ENCODE peak calls at places on chromosomes 4 and X, in four cellular contexts. One of them, this sample, is unnamed. For H4K20me1, the result is how much of the 10 kb centered on the place peaks cover.

GRCh38 chrX:101219840-101220191 is 230 bp downstream of the DRP2 start:
- DNase-seq in GM23338: no peak
- DNase-seq in HepG2: no peak
- DNase-seq in K562: no peak
- DNase-seq in this sample: no peak

GRCh38 chrX:103629295-103630170 is 758 bp downstream of the TCEAL1 start:
- DNase-seq in K562: peak
- DNase-seq in GM23338: peak
- DNase-seq in HepG2: peak
- DNase-seq in this sample: no peak

GRCh38 chrX:18899796-18900380 is 84.0 kb downstream of the PHKA2 start:
- DNase-seq in GM23338: peak
- DNase-seq in HepG2: no peak
- DNase-seq in K562: no peak
- DNase-seq in this sample: no peak

GRCh38 chrX:150935466-150935865 is 37.0 kb upstream of the CD99L2 start:
- DNase-seq in K562: no peak
- DNase-seq in GM23338: no peak
- DNase-seq in HepG2: no peak
- DNase-seq in this sample: no peak

GRCh38 chr4:142845293-142846070 is 619 bp downstream of the INPP4B start:
- DNase-seq in GM23338: peak
- DNase-seq in K562: no peak
- DNase-seq in HepG2: no peak
- DNase-seq in this sample: no peak

GRCh38 chr4:36494016-36494415 is 212.6 kb downstream of the DTHD1 start:
- DNase-seq in K562: no peak
- DNase-seq in HepG2: no peak
- DNase-seq in GM23338: no peak
- DNase-seq in this sample: no peak

GRCh38 chr4:139641218-139641617 is 24.4 kb upstream of the MGST2 start:
- DNase-seq in HepG2: peak
- DNase-seq in K562: no peak
- DNase-seq in GM23338: peak
- DNase-seq in this sample: no peak

GRCh38 chrX:105645667-105646354 is 176.5 kb upstream of the NRK start:
- DNase-seq in K562: no peak
- DNase-seq in GM23338: no peak
- DNase-seq in HepG2: no peak
- DNase-seq in this sample: no peak

GRCh38 chrX:49273181-49273727 is 3.7 kb downstream of the PPP1R3F start:
- DNase-seq in GM23338: no peak
- DNase-seq in K562: no peak
- DNase-seq in HepG2: no peak
- DNase-seq in this sample: no peak

GRCh38 chrX:71627588-71628404 is 9.5 kb upstream of the CXCR3 start:
- DNase-seq in GM23338: no peak
- DNase-seq in HepG2: peak
- DNase-seq in K562: no peak
- DNase-seq in this sample: no peak

GRCh38 chr4:6948134-6948460 is 38.5 kb downstream of the TBC1D14 start:
- DNase-seq in HepG2: no peak
- DNase-seq in K562: no peak
- DNase-seq in GM23338: no peak
- DNase-seq in this sample: no peak

GRCh38 chr4:127141857-127142256 is 490.9 kb upstream of the INTU start:
- DNase-seq in HepG2: no peak
- DNase-seq in K562: no peak
- DNase-seq in GM23338: no peak
- DNase-seq in this sample: no peak

GRCh38 chr4:40886931-40887330 is 137.2 kb downstream of the NSUN7 start:
- DNase-seq in GM23338: no peak
- DNase-seq in HepG2: no peak
- DNase-seq in K562: no peak
- DNase-seq in this sample: no peak

GRCh38 chrX:3271485-3272186 is 74.8 kb downstream of the MXRA5 start:
- DNase-seq in K562: no peak
- DNase-seq in HepG2: no peak
- DNase-seq in GM23338: no peak
- DNase-seq in this sample: no peak

GRCh38 chr4:10458190-10458589 is 964 bp upstream of the ZNF518B start:
- DNase-seq in K562: peak
- DNase-seq in GM23338: peak
- DNase-seq in HepG2: no peak
- DNase-seq in this sample: no peak

GRCh38 chr4:105710012-105710600 is 1.5 kb downstream of the GSTCD start:
- DNase-seq in K562: no peak
- DNase-seq in HepG2: no peak
- DNase-seq in GM23338: peak
- DNase-seq in this sample: no peak

GRCh38 chr4:42331914-42332368 is 65.3 kb upstream of the SHISA3 start:
- DNase-seq in K562: no peak
- DNase-seq in HepG2: no peak
- DNase-seq in GM23338: no peak
- DNase-seq in this sample: no peak

GRCh38 chrX:134172588-134173259 is 64.3 kb upstream of the CCDC160 start:
- DNase-seq in K562: no peak
- DNase-seq in GM23338: no peak
- DNase-seq in HepG2: no peak
- DNase-seq in this sample: no peak

GRCh38 chr4:85430697-85431096 is 44.3 kb upstream of the ARHGAP24 start:
- DNase-seq in GM23338: peak
- DNase-seq in HepG2: peak
- DNase-seq in K562: no peak
- DNase-seq in this sample: no peak

GRCh38 chrX:31124536-31124935 is 52.7 kb upstream of the FTHL17 start:
- DNase-seq in GM23338: no peak
- DNase-seq in K562: no peak
- DNase-seq in HepG2: no peak
- DNase-seq in this sample: no peak

GRCh38 chrX:40845331-40845911 is 110.1 kb upstream of the MED14 start:
- DNase-seq in K562: no peak
- DNase-seq in HepG2: peak
- DNase-seq in GM23338: peak
- DNase-seq in this sample: no peak

GRCh38 chrX:73841337-73841736 is 278.3 kb downstream of the CHIC1 start:
- DNase-seq in GM23338: no peak
- DNase-seq in HepG2: no peak
- DNase-seq in K562: no peak
- DNase-seq in this sample: no peak
- H4K20me1 ChIP-seq in GM23338: under half
- H4K20me1 ChIP-seq in HepG2: under half
- H4K20me1 ChIP-seq in K562: under half
- H4K20me1 ChIP-seq in this sample: under half

GRCh38 chr4:125316781-125317525 is 2.2 kb downstream of the FAT4 start:
- DNase-seq in K562: no peak
- DNase-seq in HepG2: no peak
- DNase-seq in GM23338: peak
- DNase-seq in this sample: no peak
- TF ChIP-seq JUNB in K562: no peak
- TF ChIP-seq JUNB in HepG2: no peak
- TF ChIP-seq JUNB in GM23338: no peak
- TF ChIP-seq JUNB in this sample: no peak

GRCh38 chr4:82436130-82436529 is 5.7 kb downstream of the ENOPH1 start:
- DNase-seq in GM23338: no peak
- DNase-seq in K562: no peak
- DNase-seq in HepG2: no peak
- DNase-seq in this sample: no peak
- H4K20me1 ChIP-seq in GM23338: half or more
- H4K20me1 ChIP-seq in K562: under half
- H4K20me1 ChIP-seq in HepG2: under half
- H4K20me1 ChIP-seq in this sample: under half

DNA sequence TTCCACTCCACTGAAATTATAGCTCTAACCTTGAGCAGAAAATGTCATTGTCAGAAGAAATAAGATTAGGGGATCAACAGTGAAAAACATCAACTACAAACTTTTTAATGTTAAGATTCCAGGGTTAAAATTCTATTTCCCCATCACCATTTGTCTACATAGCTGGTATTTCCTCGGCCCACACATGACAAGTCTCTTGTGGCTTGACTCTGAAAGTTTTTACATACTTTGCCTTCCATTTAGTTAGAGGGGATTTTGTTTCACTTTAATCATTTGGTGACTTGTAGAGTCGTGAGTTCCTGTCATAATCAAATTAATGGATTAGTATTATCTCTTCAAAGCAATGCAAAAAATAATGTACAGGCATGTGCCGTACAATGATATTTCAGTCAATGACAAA is 71.8 kb downstream of the ING2 start:
- DNase-seq in K562: no peak
- DNase-seq in HepG2: no peak
- DNase-seq in GM23338: no peak
- DNase-seq in this sample: no peak
- TF ChIP-seq JUNB in K562: no peak
- TF ChIP-seq JUNB in HepG2: no peak
- TF ChIP-seq JUNB in GM23338: no peak
- TF ChIP-seq JUNB in this sample: no peak

DNA sequence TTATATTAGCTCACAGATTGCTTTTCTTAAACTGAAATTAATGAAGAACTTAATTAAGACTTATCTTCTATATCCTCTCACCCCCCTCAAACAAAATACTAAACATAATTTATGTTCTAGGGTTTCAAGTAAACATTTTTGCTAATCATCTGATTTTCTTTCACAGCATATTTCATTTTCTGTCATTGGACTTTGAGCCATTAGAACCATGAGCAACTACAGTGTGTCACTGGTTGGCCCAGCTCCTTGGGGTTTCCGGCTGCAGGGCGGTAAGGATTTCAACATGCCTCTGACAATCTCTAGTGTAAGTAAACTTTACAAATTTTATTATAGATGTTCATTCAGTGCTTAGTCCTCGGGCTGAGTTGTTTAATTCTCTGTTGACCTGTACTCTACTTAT is 3.3 kb downstream of the PDLIM5 start:
- DNase-seq in K562: no peak
- DNase-seq in GM23338: no peak
- DNase-seq in HepG2: peak
- DNase-seq in this sample: no peak
- H4K20me1 ChIP-seq in K562: under half
- H4K20me1 ChIP-seq in GM23338: under half
- H4K20me1 ChIP-seq in HepG2: under half
- H4K20me1 ChIP-seq in this sample: under half

DNA sequence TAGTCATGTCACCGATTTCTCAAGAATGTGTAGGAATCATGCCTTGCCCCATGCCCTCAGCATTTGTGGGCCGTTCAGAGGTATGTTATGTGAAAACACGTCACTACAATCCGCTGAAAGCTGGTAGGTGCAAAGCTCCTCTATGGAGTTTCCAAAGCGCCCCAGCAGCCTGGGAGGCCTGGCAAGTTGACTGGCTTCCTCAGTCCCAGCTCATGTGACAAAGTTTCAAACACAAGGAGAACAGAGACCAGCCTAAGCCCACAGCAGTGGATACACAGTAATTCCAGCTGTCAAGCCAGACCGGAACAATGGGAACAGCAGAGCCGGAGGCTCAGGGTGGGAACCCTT is 33.5 kb downstream of the NAT8L start:
- DNase-seq in K562: no peak
- DNase-seq in GM23338: no peak
- DNase-seq in HepG2: no peak
- DNase-seq in this sample: no peak
- TF ChIP-seq JUNB in K562: no peak
- TF ChIP-seq JUNB in GM23338: no peak
- TF ChIP-seq JUNB in HepG2: no peak
- TF ChIP-seq JUNB in this sample: no peak

DNA sequence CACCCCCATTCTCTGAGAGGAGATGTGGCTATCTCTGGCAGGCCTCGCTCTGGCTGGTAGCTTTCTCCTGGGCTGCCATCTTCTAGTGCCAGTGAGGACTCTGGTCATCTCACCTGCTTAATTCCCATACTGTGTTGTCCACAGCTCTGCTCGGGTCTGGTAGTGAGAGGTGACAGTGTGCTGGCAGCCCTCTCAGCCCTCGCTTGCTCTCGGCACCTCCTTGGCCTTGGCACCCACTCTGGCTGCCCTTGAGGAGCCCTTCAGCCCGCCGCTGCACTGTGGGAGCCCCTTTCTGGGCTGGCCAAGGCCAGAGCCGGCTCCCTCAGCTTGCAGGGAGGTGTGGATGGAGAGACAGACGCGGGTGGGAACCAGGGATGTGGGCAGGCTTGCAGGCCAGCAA is 52.7 kb downstream of the CPLX1 start:
- DNase-seq in HepG2: no peak
- DNase-seq in K562: no peak
- DNase-seq in GM23338: no peak
- DNase-seq in this sample: no peak
- H4K20me1 ChIP-seq in HepG2: under half
- H4K20me1 ChIP-seq in K562: under half
- H4K20me1 ChIP-seq in GM23338: half or more
- H4K20me1 ChIP-seq in this sample: under half

GRCh38 chrX:45619290-45619689 is 418.6 kb upstream of the DIPK2B start:
- DNase-seq in K562: no peak
- DNase-seq in HepG2: no peak
- DNase-seq in GM23338: no peak
- DNase-seq in this sample: no peak

GRCh38 chrX:45622042-45622423 is 421.4 kb upstream of the DIPK2B start:
- DNase-seq in GM23338: no peak
- DNase-seq in HepG2: no peak
- DNase-seq in K562: no peak
- DNase-seq in this sample: no peak

GRCh38 chrX:45621356-45622041 is 420.8 kb upstream of the DIPK2B start:
- DNase-seq in HepG2: no peak
- DNase-seq in GM23338: no peak
- DNase-seq in K562: no peak
- DNase-seq in this sample: no peak

GRCh38 chrX:45622538-45622937 is 421.9 kb upstream of the DIPK2B start:
- DNase-seq in GM23338: no peak
- DNase-seq in K562: no peak
- DNase-seq in HepG2: no peak
- DNase-seq in this sample: no peak

GRCh38 chrX:45623266-45623665 is 422.6 kb upstream of the DIPK2B start:
- DNase-seq in GM23338: no peak
- DNase-seq in HepG2: no peak
- DNase-seq in K562: no peak
- DNase-seq in this sample: no peak
- TF ChIP-seq JUNB in GM23338: no peak
- TF ChIP-seq JUNB in HepG2: no peak
- TF ChIP-seq JUNB in K562: no peak
- TF ChIP-seq JUNB in this sample: no peak

GRCh38 chrX:121455890-121456289 is 408.5 kb downstream of the GLUD2 start:
- DNase-seq in HepG2: no peak
- DNase-seq in K562: no peak
- DNase-seq in GM23338: no peak
- DNase-seq in this sample: no peak
- H4K20me1 ChIP-seq in HepG2: under half
- H4K20me1 ChIP-seq in K562: under half
- H4K20me1 ChIP-seq in GM23338: under half
- H4K20me1 ChIP-seq in this sample: under half

DNA sequence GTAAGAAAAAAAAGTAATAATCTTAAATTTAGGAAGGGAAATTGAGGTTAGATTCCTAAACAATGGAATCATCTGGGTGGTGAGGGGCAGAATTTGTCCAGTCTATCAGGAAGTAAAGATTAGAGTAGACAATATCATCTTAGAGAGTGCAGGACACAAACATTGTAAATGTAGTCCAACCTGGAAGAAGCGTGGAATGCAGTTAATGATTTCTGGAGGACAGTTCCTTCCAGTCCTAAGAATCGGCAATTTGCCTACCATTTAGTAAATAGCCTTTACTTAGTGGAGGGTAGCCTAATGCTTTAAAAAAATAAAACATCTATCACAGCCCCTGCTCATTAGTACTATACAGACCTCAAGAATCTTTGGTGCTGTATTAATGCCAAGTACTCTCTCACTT is 147.5 kb upstream of the TTC29 start:
- DNase-seq in GM23338: no peak
- DNase-seq in HepG2: no peak
- DNase-seq in K562: no peak
- DNase-seq in this sample: no peak
- TF ChIP-seq JUNB in GM23338: no peak
- TF ChIP-seq JUNB in HepG2: no peak
- TF ChIP-seq JUNB in K562: no peak
- TF ChIP-seq JUNB in this sample: no peak